ENCODE peak calls at places on chromosomes 12 and 14, in six cellular contexts. I is MM.1S, V is tibial artery, C is upper lobe of right lung, A is aorta, Z is GM12878. T is an unnamed sample. For H3K4me1, the result is how much of the 10 kb centered on the place peaks cover.

GRCh38 chr14:71187633-71188356 is 280.5 kb downstream of the PCNX1 start:
- DNase-seq in I (no peak), V (no peak), C (peak), A (no peak), Z (no peak), T (no peak)

GRCh38 chr12:82415402-82415801 is 57.1 kb downstream of the METTL25 start:
- DNase-seq in I (no peak), V (no peak), C (no peak), A (no peak), Z (no peak), T (no peak)

GRCh38 chr12:89350661-89351488 is 1.4 kb downstream of the DUSP6 start:
- DNase-seq in I (peak), V (no peak), C (peak), A (peak), Z (no peak), T (no peak)

GRCh38 chr14:72830786-72831583 is 62.9 kb downstream of the DPF3 start:
- DNase-seq in I (no peak), V (no peak), C (no peak), A (no peak), Z (no peak), T (no peak)

GRCh38 chr14:72786377-72787350 is 107.2 kb downstream of the DPF3 start:
- DNase-seq in I (no peak), V (no peak), C (no peak), A (no peak), Z (no peak), T (no peak)

GRCh38 chr12:27732281-27732680 is 21.6 kb downstream of the MRPS35 start:
- DNase-seq in I (peak), V (no peak), C (no peak), A (no peak), Z (no peak), T (no peak)

GRCh38 chr12:68815232-68815927 is 7.4 kb downstream of the MDM2 start:
- DNase-seq in I (no peak), V (no peak), C (no peak), A (no peak), Z (no peak), T (no peak)

GRCh38 chr12:9367201-9367600 is 159.0 kb upstream of the PZP start:
- DNase-seq in I (no peak), V (no peak), C (no peak), A (no peak), Z (no peak), T (no peak)

GRCh38 chr12:124398578-124399227 is 103.8 kb downstream of the RFLNA start:
- DNase-seq in I (no peak), V (peak), C (peak), A (peak), Z (no peak), T (no peak)

GRCh38 chr12:25843976-25844375 is 114.5 kb upstream of the RASSF8 start:
- DNase-seq in I (no peak), V (no peak), C (no peak), A (no peak), Z (no peak), T (no peak)

GRCh38 chr14:102537981-102538597 is 28.5 kb upstream of the ANKRD9 start:
- DNase-seq in I (no peak), V (no peak), C (no peak), A (no peak), Z (no peak), T (no peak)

GRCh38 chr12:29960113-29960512 is 176.4 kb upstream of the TMTC1 start:
- DNase-seq in I (no peak), V (no peak), C (no peak), A (no peak), Z (no peak), T (no peak)

GRCh38 chr14:64082837-64083236 is 211.3 kb downstream of the ESR2 start:
- DNase-seq in I (no peak), V (peak), C (no peak), A (no peak), Z (no peak), T (no peak)

GRCh38 chr14:93941293-93941910 is 14.3 kb downstream of the FAM181A start:
- DNase-seq in I (no peak), V (no peak), C (no peak), A (no peak), Z (no peak), T (no peak)

GRCh38 chr12:76636141-76636692 is 76.6 kb upstream of the OSBPL8 start:
- DNase-seq in I (no peak), V (no peak), C (no peak), A (no peak), Z (no peak), T (no peak)

GRCh38 chr14:98953544-98954346 is 318.3 kb downstream of the BCL11B start:
- DNase-seq in I (no peak), V (peak), C (no peak), A (peak), Z (no peak), T (peak)

GRCh38 chr12:62123721-62124203 is 136.4 kb upstream of the USP15 start:
- DNase-seq in I (peak), V (peak), C (no peak), A (no peak), Z (no peak), T (no peak)

GRCh38 chr12:130764073-130764472 is 48.0 kb upstream of the RIMBP2 start:
- DNase-seq in I (no peak), V (no peak), C (no peak), A (no peak), Z (peak), T (no peak)

GRCh38 chr12:126487581-126487980 is 1422.3 kb downstream of the AACS start:
- DNase-seq in I (no peak), V (no peak), C (no peak), A (no peak), Z (no peak), T (no peak)

GRCh38 chr12:62270384-62270783 is 10.2 kb downstream of the USP15 start:
- DNase-seq in I (no peak), V (no peak), C (no peak), A (no peak), Z (no peak), T (no peak)

GRCh38 chr14:39040529-39040928 is 62.5 kb downstream of the SEC23A start:
- DNase-seq in I (no peak), V (no peak), C (no peak), A (no peak), Z (no peak), T (no peak)

GRCh38 chr14:47539065-47539464 is 136.3 kb downstream of the MDGA2 start:
- DNase-seq in I (no peak), V (no peak), C (no peak), A (no peak), Z (no peak), T (no peak)

GRCh38 chr14:34064349-34064748 is 113.5 kb upstream of the EGLN3 start:
- DNase-seq in I (no peak), V (peak), C (no peak), A (no peak), Z (no peak), T (peak)

GRCh38 chr12:20109667-20110066 is 258.7 kb upstream of the PDE3A start:
- DNase-seq in I (no peak), V (no peak), C (no peak), A (no peak), Z (no peak), T (no peak)
- H3K4me3 ChIP-seq in I (no peak), V (no peak), C (no peak), A (no peak), Z (no peak), T (no peak)

GRCh38 chr14:49945448-49946319 is 52.8 kb downstream of the ARF6 start:
- DNase-seq in I (no peak), V (no peak), C (no peak), A (no peak), Z (no peak), T (no peak)
- H3K27ac ChIP-seq in I (no peak), V (peak), C (peak), A (no peak), Z (no peak), T (peak)

DNA sequence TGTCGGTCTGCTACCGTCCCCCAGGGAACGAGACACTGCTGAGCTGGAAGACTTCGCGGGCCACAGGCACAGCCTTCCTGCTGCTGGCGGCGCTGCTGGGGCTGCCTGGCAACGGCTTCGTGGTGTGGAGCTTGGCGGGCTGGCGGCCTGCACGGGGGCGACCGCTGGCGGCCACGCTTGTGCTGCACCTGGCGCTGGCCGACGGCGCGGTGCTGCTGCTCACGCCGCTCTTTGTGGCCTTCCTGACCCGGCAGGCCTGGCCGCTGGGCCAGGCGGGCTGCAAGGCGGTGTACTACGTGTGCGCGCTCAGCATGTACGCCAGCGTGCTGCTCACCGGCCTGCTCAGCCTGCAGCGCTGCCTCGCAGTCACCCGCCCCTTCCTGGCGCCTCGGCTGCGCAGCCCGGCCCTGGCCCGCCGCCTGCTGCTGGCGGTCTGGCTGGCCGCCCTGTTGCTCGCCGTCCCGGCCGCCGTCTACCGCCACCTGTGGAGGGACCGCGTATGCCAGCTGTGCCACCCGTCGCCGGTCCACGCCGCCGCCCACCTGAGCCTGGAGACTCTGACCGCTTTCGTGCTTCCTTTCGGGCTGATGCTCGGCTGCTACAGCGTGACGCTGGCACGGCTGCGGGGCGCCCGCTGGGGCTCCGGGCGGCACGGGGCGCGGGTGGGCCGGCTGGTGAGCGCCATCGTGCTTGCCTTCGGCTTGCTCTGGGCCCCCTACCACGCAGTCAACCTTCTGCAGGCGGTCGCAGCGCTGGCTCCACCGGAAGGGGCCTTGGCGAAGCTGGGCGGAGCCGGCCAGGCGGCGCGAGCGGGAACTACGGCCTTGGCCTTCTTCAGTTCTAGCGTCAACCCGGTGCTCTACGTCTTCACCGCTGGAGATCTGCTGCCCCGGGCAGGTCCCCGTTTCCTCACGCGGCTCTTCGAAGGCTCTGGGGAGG is at the start of gene LTB4R:
- DNase-seq in I (peak), V (peak), C (peak), A (peak), Z (no peak), T (peak)
- H3K4me1 ChIP-seq in I (under half), V (under half), C (half or more), A (under half), Z (under half), T (under half)

DNA sequence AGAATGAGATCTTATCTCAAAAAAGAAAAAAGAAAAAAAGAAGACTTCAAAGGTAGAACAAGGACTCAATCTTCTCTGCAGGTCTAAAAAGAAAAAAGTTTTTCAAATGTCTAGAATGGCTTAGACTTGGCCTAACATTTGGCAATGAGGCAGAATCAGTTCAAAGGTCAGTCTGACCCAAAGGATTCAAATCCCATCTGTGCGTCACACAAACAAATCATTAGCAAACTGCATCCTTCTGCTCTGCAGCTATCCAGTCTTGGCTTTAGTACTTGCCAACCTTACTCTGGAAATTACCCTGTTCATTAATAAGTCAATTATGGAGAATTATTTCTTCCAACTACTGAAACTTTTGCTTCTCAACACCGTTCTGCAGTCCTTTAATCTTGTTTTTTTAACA is 3.1 kb downstream of the YAF2 start:
- DNase-seq in I (no peak), V (no peak), C (no peak), A (no peak), Z (no peak), T (no peak)
- H3K4me3 ChIP-seq in I (no peak), V (no peak), C (no peak), A (no peak), Z (peak), T (no peak)

GRCh38 chr14:95500772-95501401 is 15.6 kb downstream of the SYNE3 start:
- DNase-seq in I (no peak), V (peak), C (no peak), A (peak), Z (no peak), T (no peak)

GRCh38 chr14:95500201-95500681 is 16.2 kb downstream of the SYNE3 start:
- DNase-seq in I (no peak), V (peak), C (no peak), A (peak), Z (no peak), T (no peak)

GRCh38 chr14:95504135-95505029 is 12.1 kb downstream of the SYNE3 start:
- DNase-seq in I (peak), V (peak), C (no peak), A (peak), Z (no peak), T (no peak)

GRCh38 chr14:95503365-95504134 is 12.9 kb downstream of the SYNE3 start:
- DNase-seq in I (peak), V (no peak), C (no peak), A (peak), Z (peak), T (no peak)

GRCh38 chr14:95502381-95502950 is 14.0 kb downstream of the SYNE3 start:
- DNase-seq in I (peak), V (no peak), C (no peak), A (peak), Z (no peak), T (no peak)
- H3K27ac ChIP-seq in I (peak), V (no peak), C (no peak), A (no peak), Z (peak), T (no peak)

DNA sequence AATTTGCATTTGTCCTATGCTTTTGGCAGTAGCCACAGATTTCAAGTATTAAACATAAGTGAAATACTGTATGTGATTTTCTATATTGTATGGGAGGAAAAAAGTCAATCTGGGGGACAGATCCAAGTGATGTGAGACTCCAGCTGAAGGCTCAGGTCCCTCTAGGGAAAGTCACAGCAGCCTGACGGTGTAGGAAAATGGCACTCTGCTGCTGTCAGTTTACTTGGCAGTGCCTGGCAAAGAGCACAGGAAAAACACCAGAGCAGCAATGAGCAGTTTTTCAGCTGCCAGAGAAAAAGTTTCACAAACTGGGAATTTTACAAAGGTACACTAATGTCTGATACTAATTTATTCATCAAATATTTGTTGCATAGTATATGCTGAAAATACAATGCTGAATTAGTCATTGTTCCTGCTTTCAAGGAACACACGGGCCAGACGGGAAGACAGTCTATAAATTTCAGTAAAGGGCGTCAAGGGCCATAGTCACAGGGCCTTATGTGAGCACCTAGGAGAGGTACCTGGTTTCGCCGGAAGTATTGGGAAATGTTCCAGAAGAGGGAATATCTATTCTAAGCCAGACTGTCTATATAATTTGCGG is 66.2 kb upstream of the SLC38A2 start:
- DNase-seq in I (no peak), V (no peak), C (no peak), A (no peak), Z (no peak), T (no peak)
- H3K4me1 ChIP-seq in I (under half), V (under half), C (under half), A (under half), Z (under half), T (under half)

GRCh38 chr12:2691340-2692111 is 103.2 kb upstream of the FKBP4 start:
- DNase-seq in I (peak), V (no peak), C (no peak), A (no peak), Z (peak), T (no peak)
- H3K4me3 ChIP-seq in I (peak), V (peak), C (peak), A (no peak), Z (peak), T (no peak)

T was measured in left lung.